ENCODE peak calls at places on chromosome 3, in ten cellular contexts. One of them, this sample, is unnamed.

GRCh38 chr3:143135150-143135549 is 15.6 kb downstream of the CHST2 start:
- DNase-seq in chondrocyte: no peak
- DNase-seq in SK-MEL-5: peak; percentile 78
- DNase-seq in epithelial cell of proximal tubule: no peak
- DNase-seq in islet precursor cell: peak; percentile 67
- DNase-seq in ELR: peak; percentile 98
- DNase-seq in left ventricle myocardium inferior: no peak
- DNase-seq in caudate nucleus: peak; percentile 73
- DNase-seq in stimulated activated CD4-positive, alpha-beta T cell treated with anti-CD3 and anti-CD28 coated beads, TNF-alpha, amount 100 ng/mL, for 1 hour: no peak
- DNase-seq in lower lobe of right lung: no peak
- DNase-seq in this sample: no peak

GRCh38 chr3:142940000-142940399 is 23.5 kb downstream of the PAQR9 start:
- DNase-seq in chondrocyte: no peak
- DNase-seq in caudate nucleus: no peak
- DNase-seq in left ventricle myocardium inferior: no peak
- DNase-seq in ELR: no peak
- DNase-seq in islet precursor cell: no peak
- DNase-seq in epithelial cell of proximal tubule: no peak
- DNase-seq in stimulated activated CD4-positive, alpha-beta T cell treated with anti-CD3 and anti-CD28 coated beads, TNF-alpha, amount 100 ng/mL, for 1 hour: no peak
- DNase-seq in lower lobe of right lung: no peak
- DNase-seq in SK-MEL-5: no peak
- DNase-seq in this sample: no peak

GRCh38 chr3:176354843-176355242 is 842.4 kb downstream of the TBL1XR1 start:
- DNase-seq in chondrocyte: no peak
- DNase-seq in stimulated activated CD4-positive, alpha-beta T cell treated with anti-CD3 and anti-CD28 coated beads, TNF-alpha, amount 100 ng/mL, for 1 hour: no peak
- DNase-seq in epithelial cell of proximal tubule: no peak
- DNase-seq in SK-MEL-5: no peak
- DNase-seq in lower lobe of right lung: no peak
- DNase-seq in islet precursor cell: no peak
- DNase-seq in caudate nucleus: no peak
- DNase-seq in ELR: no peak
- DNase-seq in left ventricle myocardium inferior: no peak
- DNase-seq in this sample: no peak

GRCh38 chr3:3603351-3603750 is 195.9 kb upstream of the LRRN1 start:
- DNase-seq in left ventricle myocardium inferior: no peak
- DNase-seq in caudate nucleus: no peak
- DNase-seq in ELR: no peak
- DNase-seq in epithelial cell of proximal tubule: no peak
- DNase-seq in islet precursor cell: no peak
- DNase-seq in chondrocyte: no peak
- DNase-seq in lower lobe of right lung: no peak
- DNase-seq in SK-MEL-5: no peak
- DNase-seq in stimulated activated CD4-positive, alpha-beta T cell treated with anti-CD3 and anti-CD28 coated beads, TNF-alpha, amount 100 ng/mL, for 1 hour: no peak
- DNase-seq in this sample: no peak

GRCh38 chr3:103295974-103296570 is 861.3 kb downstream of the ZPLD1 start:
- DNase-seq in ELR: peak; percentile 44
- DNase-seq in islet precursor cell: no peak
- DNase-seq in lower lobe of right lung: no peak
- DNase-seq in chondrocyte: no peak
- DNase-seq in caudate nucleus: no peak
- DNase-seq in stimulated activated CD4-positive, alpha-beta T cell treated with anti-CD3 and anti-CD28 coated beads, TNF-alpha, amount 100 ng/mL, for 1 hour: no peak
- DNase-seq in SK-MEL-5: peak; percentile 47
- DNase-seq in left ventricle myocardium inferior: no peak
- DNase-seq in epithelial cell of proximal tubule: no peak
- DNase-seq in this sample: no peak

GRCh38 chr3:191997579-191998268 is 536.8 kb downstream of the PYDC2 start:
- DNase-seq in ELR: no peak
- DNase-seq in islet precursor cell: no peak
- DNase-seq in SK-MEL-5: no peak
- DNase-seq in caudate nucleus: no peak
- DNase-seq in lower lobe of right lung: no peak
- DNase-seq in stimulated activated CD4-positive, alpha-beta T cell treated with anti-CD3 and anti-CD28 coated beads, TNF-alpha, amount 100 ng/mL, for 1 hour: no peak
- DNase-seq in chondrocyte: no peak
- DNase-seq in epithelial cell of proximal tubule: no peak
- DNase-seq in left ventricle myocardium inferior: no peak
- DNase-seq in this sample: no peak

GRCh38 chr3:134640378-134640777 is 10.4 kb downstream of the KY start:
- DNase-seq in ELR: no peak
- DNase-seq in epithelial cell of proximal tubule: no peak
- DNase-seq in islet precursor cell: no peak
- DNase-seq in SK-MEL-5: no peak
- DNase-seq in lower lobe of right lung: no peak
- DNase-seq in left ventricle myocardium inferior: no peak
- DNase-seq in stimulated activated CD4-positive, alpha-beta T cell treated with anti-CD3 and anti-CD28 coated beads, TNF-alpha, amount 100 ng/mL, for 1 hour: no peak
- DNase-seq in chondrocyte: no peak
- DNase-seq in caudate nucleus: no peak
- DNase-seq in this sample: no peak

GRCh38 chr3:19885468-19885867 is 48.5 kb downstream of the EFHB start:
- DNase-seq in lower lobe of right lung: no peak
- DNase-seq in epithelial cell of proximal tubule: no peak
- DNase-seq in caudate nucleus: no peak
- DNase-seq in ELR: peak; percentile 73
- DNase-seq in SK-MEL-5: peak; percentile 64
- DNase-seq in stimulated activated CD4-positive, alpha-beta T cell treated with anti-CD3 and anti-CD28 coated beads, TNF-alpha, amount 100 ng/mL, for 1 hour: no peak
- DNase-seq in left ventricle myocardium inferior: no peak
- DNase-seq in chondrocyte: no peak
- DNase-seq in islet precursor cell: no peak
- DNase-seq in this sample: no peak

GRCh38 chr3:52262447-52262846 is 16.0 kb downstream of the WDR82 start:
- DNase-seq in SK-MEL-5: no peak
- DNase-seq in stimulated activated CD4-positive, alpha-beta T cell treated with anti-CD3 and anti-CD28 coated beads, TNF-alpha, amount 100 ng/mL, for 1 hour: no peak
- DNase-seq in caudate nucleus: no peak
- DNase-seq in lower lobe of right lung: no peak
- DNase-seq in chondrocyte: no peak
- DNase-seq in ELR: no peak
- DNase-seq in epithelial cell of proximal tubule: no peak
- DNase-seq in left ventricle myocardium inferior: no peak
- DNase-seq in islet precursor cell: no peak
- DNase-seq in this sample: no peak

GRCh38 chr3:128742821-128743594 is 17.0 kb downstream of the RAB7A start:
- DNase-seq in epithelial cell of proximal tubule: no peak
- DNase-seq in ELR: no peak
- DNase-seq in islet precursor cell: no peak
- DNase-seq in SK-MEL-5: no peak
- DNase-seq in stimulated activated CD4-positive, alpha-beta T cell treated with anti-CD3 and anti-CD28 coated beads, TNF-alpha, amount 100 ng/mL, for 1 hour: no peak
- DNase-seq in lower lobe of right lung: no peak
- DNase-seq in chondrocyte: no peak
- DNase-seq in caudate nucleus: no peak
- DNase-seq in left ventricle myocardium inferior: no peak
- DNase-seq in this sample: no peak

GRCh38 chr3:43423142-43423541 is 136.8 kb downstream of the SNRK start:
- DNase-seq in epithelial cell of proximal tubule: no peak
- DNase-seq in lower lobe of right lung: no peak
- DNase-seq in ELR: no peak
- DNase-seq in caudate nucleus: no peak
- DNase-seq in chondrocyte: no peak
- DNase-seq in left ventricle myocardium inferior: peak; percentile 29
- DNase-seq in stimulated activated CD4-positive, alpha-beta T cell treated with anti-CD3 and anti-CD28 coated beads, TNF-alpha, amount 100 ng/mL, for 1 hour: no peak
- DNase-seq in SK-MEL-5: peak; percentile 30
- DNase-seq in islet precursor cell: no peak
- DNase-seq in this sample: peak; percentile 86

GRCh38 chr3:112972158-112972557 is 2.7 kb downstream of the CD200R1 start:
- DNase-seq in epithelial cell of proximal tubule: no peak
- DNase-seq in lower lobe of right lung: no peak
- DNase-seq in caudate nucleus: no peak
- DNase-seq in SK-MEL-5: no peak
- DNase-seq in islet precursor cell: no peak
- DNase-seq in ELR: no peak
- DNase-seq in left ventricle myocardium inferior: no peak
- DNase-seq in stimulated activated CD4-positive, alpha-beta T cell treated with anti-CD3 and anti-CD28 coated beads, TNF-alpha, amount 100 ng/mL, for 1 hour: no peak
- DNase-seq in chondrocyte: no peak
- DNase-seq in this sample: no peak

GRCh38 chr3:123481722-123482457 is 33.0 kb upstream of the ADCY5 start:
- DNase-seq in SK-MEL-5: no peak
- DNase-seq in ELR: no peak
- DNase-seq in chondrocyte: no peak
- DNase-seq in stimulated activated CD4-positive, alpha-beta T cell treated with anti-CD3 and anti-CD28 coated beads, TNF-alpha, amount 100 ng/mL, for 1 hour: no peak
- DNase-seq in lower lobe of right lung: no peak
- DNase-seq in left ventricle myocardium inferior: no peak
- DNase-seq in epithelial cell of proximal tubule: no peak
- DNase-seq in islet precursor cell: no peak
- DNase-seq in caudate nucleus: peak; percentile 84
- DNase-seq in this sample: no peak

GRCh38 chr3:133570139-133570936 is 3.1 kb upstream of the CDV3 start:
- DNase-seq in islet precursor cell: peak; percentile 87
- DNase-seq in chondrocyte: no peak
- DNase-seq in SK-MEL-5: no peak
- DNase-seq in epithelial cell of proximal tubule: peak; percentile 97
- DNase-seq in caudate nucleus: no peak
- DNase-seq in left ventricle myocardium inferior: no peak
- DNase-seq in lower lobe of right lung: no peak
- DNase-seq in stimulated activated CD4-positive, alpha-beta T cell treated with anti-CD3 and anti-CD28 coated beads, TNF-alpha, amount 100 ng/mL, for 1 hour: no peak
- DNase-seq in ELR: peak; percentile 93
- DNase-seq in this sample: no peak

GRCh38 chr3:129741794-129742193 is 135.3 kb upstream of the PLXND1 start:
- DNase-seq in left ventricle myocardium inferior: no peak
- DNase-seq in caudate nucleus: no peak
- DNase-seq in islet precursor cell: no peak
- DNase-seq in stimulated activated CD4-positive, alpha-beta T cell treated with anti-CD3 and anti-CD28 coated beads, TNF-alpha, amount 100 ng/mL, for 1 hour: no peak
- DNase-seq in chondrocyte: no peak
- DNase-seq in ELR: no peak
- DNase-seq in SK-MEL-5: no peak
- DNase-seq in epithelial cell of proximal tubule: no peak
- DNase-seq in lower lobe of right lung: no peak
- DNase-seq in this sample: no peak

GRCh38 chr3:38404286-38404685 is 49.4 kb upstream of the ACVR2B start:
- DNase-seq in chondrocyte: no peak
- DNase-seq in left ventricle myocardium inferior: peak; percentile 51
- DNase-seq in caudate nucleus: peak; percentile 6
- DNase-seq in ELR: peak; percentile 73
- DNase-seq in SK-MEL-5: no peak
- DNase-seq in islet precursor cell: no peak
- DNase-seq in stimulated activated CD4-positive, alpha-beta T cell treated with anti-CD3 and anti-CD28 coated beads, TNF-alpha, amount 100 ng/mL, for 1 hour: no peak
- DNase-seq in epithelial cell of proximal tubule: no peak
- DNase-seq in lower lobe of right lung: no peak
- DNase-seq in this sample: peak; percentile 86

GRCh38 chr3:141331370-141332318 is 36.7 kb upstream of the ZBTB38 start:
- DNase-seq in chondrocyte: no peak
- DNase-seq in SK-MEL-5: peak; percentile 69
- DNase-seq in stimulated activated CD4-positive, alpha-beta T cell treated with anti-CD3 and anti-CD28 coated beads, TNF-alpha, amount 100 ng/mL, for 1 hour: no peak
- DNase-seq in left ventricle myocardium inferior: peak; percentile 81
- DNase-seq in islet precursor cell: peak; percentile 95
- DNase-seq in epithelial cell of proximal tubule: peak; percentile 96
- DNase-seq in ELR: peak; percentile 99
- DNase-seq in caudate nucleus: no peak
- DNase-seq in lower lobe of right lung: no peak
- DNase-seq in this sample: peak; percentile 78